ENCODE peak calls at places on chromosome 12, in seven cellular contexts. G is IMR-90; R is ACHN; L is AG09309; E is effector CD4-positive, alpha-beta T cell; V is left lung; A is NCI-H460. F is an unnamed sample.

GRCh38 chr12:48105321-48105866 is 485 bp downstream of the SENP1 start:
- DNase-seq in V (no peak), L (no peak), G (peak), A (no peak), R (no peak), E (peak), F (no peak)

GRCh38 chr12:104585448-104586055 is 128.8 kb downstream of the CHST11 start:
- DNase-seq in E (no peak), G (no peak), L (no peak), V (no peak), A (no peak), R (no peak), F (no peak)

GRCh38 chr12:76471579-76471978 is 88.0 kb downstream of the OSBPL8 start:
- DNase-seq in L (no peak), E (no peak), A (no peak), V (no peak), R (no peak), G (peak), F (no peak)

GRCh38 chr12:2667716-2668440 is 126.9 kb upstream of the FKBP4 start:
- DNase-seq in A (no peak), R (no peak), V (no peak), E (no peak), G (no peak), L (no peak), F (no peak)

GRCh38 chr12:74043343-74043742 is 494.3 kb upstream of the ATXN7L3B start:
- DNase-seq in V (no peak), G (no peak), R (peak), E (no peak), A (peak), L (no peak), F (no peak)

GRCh38 chr12:23039834-23040233 is 414.9 kb downstream of the ETNK1 start:
- DNase-seq in E (no peak), A (no peak), G (peak), L (no peak), R (no peak), V (no peak), F (no peak)

GRCh38 chr12:2326470-2326869 is 273.7 kb downstream of the CACNA1C start:
- DNase-seq in G (no peak), V (no peak), L (no peak), E (no peak), A (no peak), R (no peak), F (no peak)

GRCh38 chr12:88723219-88723618 is 142.9 kb upstream of the KITLG start:
- DNase-seq in L (peak), G (peak), E (no peak), R (no peak), A (no peak), V (no peak), F (no peak)

GRCh38 chr12:24560867-24561266 is 388.0 kb downstream of the BCAT1 start:
- DNase-seq in G (no peak), L (no peak), R (no peak), V (no peak), E (no peak), A (no peak), F (no peak)

GRCh38 chr12:94263905-94264655 is 115.7 kb downstream of the PLXNC1 start:
- DNase-seq in G (no peak), L (no peak), V (peak), E (no peak), R (no peak), A (no peak), F (no peak)

GRCh38 chr12:11959117-11959823 is 111.5 kb upstream of the BCL2L14 start:
- DNase-seq in G (peak), L (no peak), A (no peak), R (no peak), V (no peak), E (no peak), F (no peak)

GRCh38 chr12:70365398-70365647 is 767 bp upstream of the KCNMB4 start:
- DNase-seq in R (no peak), V (no peak), G (no peak), L (no peak), E (no peak), A (no peak), F (no peak)

GRCh38 chr12:76219806-76220205 is 128.4 kb downstream of the BBS10 start:
- DNase-seq in R (peak), A (no peak), G (no peak), L (no peak), E (no peak), V (no peak), F (no peak)

GRCh38 chr12:24795699-24796385 is 153.1 kb downstream of the BCAT1 start:
- DNase-seq in E (no peak), R (peak), A (no peak), V (no peak), G (no peak), L (no peak), F (no peak)

GRCh38 chr12:27984275-27984674 is 11.7 kb upstream of the PTHLH start:
- DNase-seq in E (no peak), R (no peak), G (peak), A (no peak), L (no peak), V (no peak), F (no peak)

GRCh38 chr12:6074394-6074793 is 50.1 kb downstream of the VWF start:
- DNase-seq in L (no peak), R (no peak), A (no peak), G (no peak), E (no peak), V (no peak), F (no peak)

GRCh38 chr12:1608783-1609119 is 14.4 kb upstream of the FBXL14 start:
- DNase-seq in R (no peak), A (peak), G (no peak), L (no peak), E (no peak), V (no peak), F (no peak)

GRCh38 chr12:48980389-48980952 is 2.3 kb downstream of the WNT1 start:
- DNase-seq in L (no peak), G (no peak), V (no peak), E (peak), A (no peak), R (peak), F (no peak)

GRCh38 chr12:97967831-97968230 is 505.2 kb downstream of the RMST start:
- DNase-seq in G (no peak), R (no peak), E (no peak), L (no peak), A (no peak), V (no peak), F (no peak)

GRCh38 chr12:27667540-27667939 is 28.7 kb upstream of the REP15 start:
- DNase-seq in R (no peak), A (no peak), V (no peak), G (peak), E (no peak), L (peak), F (no peak)

GRCh38 chr12:18681818-18682217 is 56.0 kb downstream of the PLCZ1 start:
- DNase-seq in A (no peak), L (no peak), V (no peak), R (no peak), E (no peak), G (no peak), F (no peak)

GRCh38 chr12:122834921-122835692 is at the start of gene HIP1R:
- DNase-seq in G (no peak), E (peak), L (no peak), A (peak), R (peak), V (no peak), F (peak)

GRCh38 chr12:15679146-15679545 is 110.0 kb downstream of the EPS8 start:
- DNase-seq in E (no peak), R (no peak), L (no peak), A (no peak), V (no peak), G (peak), F (no peak)

GRCh38 chr12:88866881-88867280 is 286.6 kb upstream of the KITLG start:
- DNase-seq in G (no peak), V (no peak), E (no peak), L (no peak), A (no peak), R (no peak), F (no peak)

GRCh38 chr12:108338915-108339657 is at the start of gene CMKLR1:
- DNase-seq in V (peak), R (no peak), L (no peak), E (no peak), A (no peak), G (no peak), F (peak)

GRCh38 chr12:114744696-114745095 is 60.7 kb upstream of the TBX3 start:
- DNase-seq in L (no peak), G (peak), V (no peak), A (no peak), E (no peak), R (no peak), F (no peak)

GRCh38 chr12:14540801-14541462 is 26.8 kb downstream of the PLBD1 start:
- DNase-seq in R (no peak), E (no peak), L (no peak), V (no peak), G (no peak), A (no peak), F (no peak)

GRCh38 chr12:62744551-62744950 is 190.4 kb downstream of the PPM1H start:
- DNase-seq in L (no peak), V (peak), A (no peak), E (no peak), G (peak), R (no peak), F (no peak)

GRCh38 chr12:123131879-123132402 is 18.9 kb downstream of the PITPNM2 start:
- DNase-seq in G (no peak), R (no peak), E (peak), L (no peak), A (no peak), V (peak), F (peak)

GRCh38 chr12:129357233-129357632 is 504.0 kb downstream of the GLT1D1 start:
- DNase-seq in L (no peak), E (no peak), V (no peak), G (no peak), A (no peak), R (no peak), F (no peak)

GRCh38 chr12:98406378-98406777 is 109.0 kb upstream of the TMPO start:
- DNase-seq in G (no peak), L (no peak), E (no peak), V (no peak), R (no peak), A (no peak), F (no peak)

GRCh38 chr12:130641571-130642184 is 74.4 kb downstream of the RIMBP2 start:
- DNase-seq in G (no peak), V (no peak), A (no peak), L (no peak), E (no peak), R (no peak), F (no peak)

GRCh38 chr12:31524791-31525495 is 66.0 kb downstream of the DENND5B start:
- DNase-seq in G (peak), V (no peak), A (peak), R (no peak), L (no peak), E (no peak), F (no peak)

GRCh38 chr12:14874882-14875281 is 10.8 kb downstream of the MGP start:
- DNase-seq in E (no peak), R (no peak), V (no peak), G (peak), L (no peak), A (no peak), F (no peak)

F was measured in right lobe of liver.